ENCODE peak calls at places on chromosomes 2 and 18, in four cellular contexts. X, T, Q and H are unnamed samples.

GRCh38 chr2:71282493-71282892 is 49.1 kb upstream of the ZNF638 start:
- DNase-seq in X (no peak), Q (peak), T (no peak), H (no peak)

GRCh38 chr2:27009716-27010115 is 23.0 kb upstream of the TMEM214 start:
- DNase-seq in T (no peak), X (no peak), Q (no peak), H (no peak)

GRCh38 chr2:230955163-230955779 is 30.2 kb upstream of the GPR55 start:
- DNase-seq in Q (no peak), T (no peak), X (no peak), H (no peak)

GRCh38 chr2:46014911-46015654 is 282.1 kb upstream of the EPAS1 start:
- DNase-seq in T (no peak), X (no peak), Q (peak), H (peak)

GRCh38 chr2:69466728-69467127 is 29.5 kb upstream of the NFU1 start:
- DNase-seq in X (no peak), Q (no peak), T (no peak), H (no peak)

GRCh38 chr2:54672587-54673456 is 50.6 kb upstream of the EML6 start:
- DNase-seq in X (no peak), Q (no peak), T (no peak), H (peak)

GRCh38 chr2:39534095-39534711 is 97.1 kb upstream of the MAP4K3 start:
- DNase-seq in Q (peak), T (no peak), X (no peak), H (peak)

GRCh38 chr18:26005950-26006349 is 84.5 kb downstream of the SS18 start:
- DNase-seq in Q (no peak), T (no peak), X (no peak), H (no peak)

GRCh38 chr2:98886066-98886554 is 49.9 kb downstream of the CRACDL start:
- DNase-seq in Q (no peak), X (no peak), T (no peak), H (no peak)

GRCh38 chr2:127508621-127509034 is 17.7 kb downstream of the IWS1 start:
- DNase-seq in X (peak), T (no peak), Q (no peak), H (no peak)

GRCh38 chr2:181649436-181649979 is 7.4 kb downstream of the CERKL start:
- DNase-seq in T (no peak), Q (no peak), X (no peak), H (no peak)

GRCh38 chr18:31424383-31424988 is 23.1 kb upstream of the DSG3 start:
- DNase-seq in X (no peak), T (no peak), Q (peak), H (no peak)

GRCh38 chr2:30629866-30630265 is 177.4 kb downstream of the CAPN13 start:
- DNase-seq in X (no peak), Q (no peak), T (no peak), H (no peak)

GRCh38 chr2:240130393-240131195 is 5.5 kb downstream of the COPS9 start:
- DNase-seq in Q (no peak), X (no peak), T (no peak), H (no peak)

GRCh38 chr2:109226128-109226527 is 97.1 kb downstream of the SH3RF3 start:
- DNase-seq in Q (no peak), X (no peak), T (no peak), H (no peak)

GRCh38 chr2:71226391-71226964 is 425 bp downstream of the PAIP2B start:
- DNase-seq in X (peak), Q (peak), T (peak), H (no peak)

DNA sequence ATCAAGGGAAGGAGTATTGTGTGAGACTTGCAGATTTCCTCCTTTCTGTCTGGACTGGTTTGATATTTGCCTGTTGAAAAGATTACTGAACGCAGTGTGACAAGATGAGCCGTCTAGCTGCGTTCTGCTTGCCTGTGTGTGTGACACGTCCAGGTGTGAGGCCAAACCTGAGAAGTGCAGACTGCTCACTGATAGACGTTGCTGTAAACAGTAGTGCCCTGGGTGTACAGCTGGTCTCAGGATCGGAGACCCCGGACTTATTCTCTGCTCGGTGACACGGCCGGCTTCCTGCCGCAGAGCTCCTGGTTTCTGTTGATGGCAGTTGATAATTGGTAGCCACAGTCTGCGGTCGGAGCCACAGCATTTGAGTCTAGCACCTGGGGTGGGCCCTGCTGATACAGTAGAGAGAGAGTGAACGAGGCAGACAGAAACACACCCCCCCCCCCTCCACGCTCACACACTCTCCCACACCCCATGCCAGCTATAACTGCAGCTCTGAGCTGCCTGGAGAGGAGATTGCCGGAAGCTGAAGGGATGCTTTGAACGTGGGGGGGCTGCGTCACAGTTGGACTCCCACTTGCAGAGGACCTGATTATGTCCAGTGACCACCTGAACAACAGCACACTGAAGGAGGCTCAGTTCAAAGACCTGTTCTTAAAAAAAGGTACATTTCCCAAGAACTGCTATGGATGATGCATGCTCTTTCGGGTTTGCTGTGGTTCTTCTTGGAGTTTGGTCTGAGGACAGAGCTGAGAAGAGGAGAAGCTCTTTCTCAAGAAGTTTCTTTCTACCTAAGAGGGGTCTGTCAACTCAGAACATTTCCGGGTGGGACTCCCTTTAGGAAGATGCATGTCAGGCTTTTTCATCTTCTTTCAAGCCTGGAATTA is 114.0 kb downstream of the FAM210A start:
- DNase-seq in T (no peak), X (peak), Q (no peak), H (peak)
- H3K4me3 ChIP-seq in T (peak), X (peak), Q (no peak), H (peak)

GRCh38 chr2:86441789-86442641 is 844 bp downstream of the KDM3A start:
- DNase-seq in Q (peak), X (peak), T (peak), H (no peak)
- TF ChIP-seq POLR2AphosphoS5 in Q (no peak), X (peak), T (peak), H (no peak)

GRCh38 chr18:53219853-53220252 is 879.9 kb downstream of the DCC start:
- DNase-seq in Q (peak), T (no peak), X (no peak), H (no peak)
- H3K27ac ChIP-seq in Q (no peak), T (no peak), X (no peak), H (no peak)

GRCh38 chr18:702957-703659 is 9.3 kb downstream of the ENOSF1 start:
- DNase-seq in X (no peak), Q (no peak), T (no peak), H (no peak)
- H3K4me3 ChIP-seq in X (no peak), Q (no peak), T (no peak), H (no peak)

DNA sequence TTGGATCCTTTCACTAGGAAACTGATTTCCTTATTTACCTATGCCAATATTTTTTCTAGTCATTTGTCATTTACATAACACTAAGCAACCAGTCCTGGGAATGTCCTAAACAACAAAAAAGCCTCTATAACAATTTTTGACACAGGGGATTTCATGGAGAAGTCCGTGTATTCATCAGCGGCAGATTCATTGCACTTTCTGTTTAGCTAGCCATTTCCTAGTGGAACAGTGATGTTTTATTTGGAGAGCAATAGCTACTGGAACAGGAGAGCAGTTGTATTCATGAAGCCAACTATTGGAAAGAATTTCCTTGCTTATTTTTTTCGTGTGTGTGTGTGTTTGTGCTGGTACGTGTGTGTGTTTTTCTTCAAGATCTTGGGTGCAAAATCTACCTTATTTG is 604.2 kb upstream of the POU3F3 start:
- DNase-seq in T (no peak), Q (no peak), X (no peak), H (no peak)
- TF ChIP-seq POLR2AphosphoS5 in T (no peak), Q (no peak), X (no peak), H (no peak)

GRCh38 chr2:236769981-236770671 is 200.5 kb downstream of the ACKR3 start:
- DNase-seq in Q (no peak), T (no peak), X (no peak), H (no peak)

GRCh38 chr2:236765475-236765874 is 195.8 kb downstream of the ACKR3 start:
- DNase-seq in T (no peak), Q (no peak), X (no peak), H (no peak)

GRCh38 chr2:236766850-236767249 is 197.2 kb downstream of the ACKR3 start:
- DNase-seq in T (no peak), Q (no peak), X (no peak), H (no peak)

GRCh38 chr2:236767951-236768350 is 198.3 kb downstream of the ACKR3 start:
- DNase-seq in T (no peak), X (no peak), Q (no peak), H (no peak)

GRCh38 chr2:236768393-236769140 is 198.9 kb downstream of the ACKR3 start:
- DNase-seq in T (peak), X (no peak), Q (no peak), H (no peak)
- H3K27ac ChIP-seq in T (peak), X (no peak), Q (no peak), H (no peak)

GRCh38 chr2:101473581-101473910 is 1.4 kb downstream of the RFX8 start:
- DNase-seq in T (no peak), X (no peak), Q (no peak), H (no peak)
- H3K4me3 ChIP-seq in T (peak), X (peak), Q (peak), H (peak)

GRCh38 chr2:33018271-33018670 is 71.5 kb downstream of the LTBP1 start:
- DNase-seq in Q (no peak), X (no peak), T (no peak), H (peak)

GRCh38 chr2:33013684-33014110 is 66.9 kb downstream of the LTBP1 start:
- DNase-seq in T (no peak), Q (no peak), X (no peak), H (peak)

GRCh38 chr2:33011941-33012340 is 65.2 kb downstream of the LTBP1 start:
- DNase-seq in T (no peak), Q (no peak), X (no peak), H (peak)

GRCh38 chr2:33014268-33014667 is 67.5 kb downstream of the LTBP1 start:
- DNase-seq in Q (no peak), T (no peak), X (no peak), H (peak)

DNA sequence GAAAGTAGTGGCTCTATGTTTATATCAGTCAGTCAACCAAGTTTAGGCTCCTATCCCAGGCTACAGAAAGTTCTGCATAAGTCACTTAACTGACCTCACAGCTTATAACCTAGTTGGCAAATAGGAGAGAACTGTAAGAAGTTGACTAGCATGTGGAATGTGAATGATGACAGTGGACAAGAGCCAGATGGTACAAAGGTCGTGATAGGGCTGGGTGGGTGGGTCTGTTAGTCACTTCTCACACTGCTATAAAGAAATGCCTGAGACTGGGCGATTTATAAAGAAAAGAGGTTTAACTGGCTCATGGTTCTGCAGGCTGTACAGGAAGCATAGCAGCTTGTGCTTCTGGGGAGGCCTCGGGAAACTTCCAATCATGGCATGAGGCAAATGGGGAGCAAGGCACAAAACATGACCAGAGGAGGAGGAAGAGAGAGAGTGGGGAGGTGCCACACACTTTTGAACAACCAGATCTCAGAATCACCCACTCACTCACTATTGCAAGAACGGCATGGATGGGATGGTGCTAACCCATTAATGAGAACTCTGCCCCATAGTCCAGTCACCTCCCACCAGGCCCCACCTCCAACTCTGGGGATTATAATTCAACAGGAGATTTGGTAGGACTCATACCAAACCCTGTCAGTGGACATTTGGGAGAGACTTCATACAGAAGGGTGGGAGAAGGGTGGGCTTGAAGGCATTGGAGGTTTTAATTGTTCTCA is 68.8 kb downstream of the LTBP1 start:
- DNase-seq in Q (no peak), T (no peak), X (no peak), H (peak)
- TF ChIP-seq POLR2AphosphoS5 in Q (no peak), T (no peak), X (no peak), H (no peak)

GRCh38 chr18:44136326-44136725 is 544.4 kb upstream of the SETBP1 start:
- DNase-seq in X (no peak), Q (no peak), T (no peak), H (no peak)

GRCh38 chr18:44134447-44134846 is 546.2 kb upstream of the SETBP1 start:
- DNase-seq in Q (peak), X (no peak), T (no peak), H (no peak)

GRCh38 chr18:44135791-44136190 is 544.9 kb upstream of the SETBP1 start:
- DNase-seq in X (no peak), T (no peak), Q (no peak), H (no peak)

GRCh38 chr18:44130365-44130942 is 550.2 kb upstream of the SETBP1 start:
- DNase-seq in T (no peak), Q (peak), X (no peak), H (no peak)

DNA sequence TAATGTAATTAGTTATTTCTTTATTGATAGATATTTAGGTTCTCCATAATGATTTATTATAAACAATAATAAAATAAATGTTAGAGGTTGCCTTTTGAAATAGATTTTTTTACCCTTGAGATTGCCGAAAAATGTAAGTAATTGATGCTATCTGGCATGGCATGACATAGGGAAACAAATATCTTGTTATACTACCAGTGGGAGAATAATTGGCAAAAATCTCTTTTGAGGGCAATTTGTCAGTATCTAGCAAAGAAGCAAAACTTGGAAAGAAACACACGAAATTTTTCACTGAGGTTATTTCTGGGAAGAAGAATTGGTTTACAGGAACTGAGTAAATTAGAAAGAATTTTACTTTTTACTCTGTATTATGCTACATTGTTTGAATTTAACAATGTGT is 547.2 kb upstream of the SETBP1 start:
- DNase-seq in X (no peak), T (no peak), Q (no peak), H (no peak)
- H3K27ac ChIP-seq in X (no peak), T (no peak), Q (no peak), H (no peak)

GRCh38 chr18:8800876-8801262 is 95.5 kb downstream of the MTCL1 start:
- DNase-seq in Q (no peak), T (no peak), X (no peak), H (no peak)
- H3K4me3 ChIP-seq in Q (no peak), T (no peak), X (no peak), H (no peak)